ENCODE peak calls at places on chromosomes 7 and 10, in four cellular contexts. C is upper lobe of left lung, K is spleen, O is GM12878. I is an unnamed sample.

GRCh38 chr7:118573065-118573464 is 348.6 kb downstream of the ANKRD7 start:
- DNase-seq in C (no peak), K (no peak), O (no peak), I (no peak)

GRCh38 chr10:8158439-8159071 is 104.1 kb downstream of the GATA3 start:
- DNase-seq in C (no peak), K (no peak), O (no peak), I (no peak)

GRCh38 chr10:97333601-97334369 is 744 bp downstream of the FRAT2 start:
- DNase-seq in C (peak; percentile 76), K (peak; percentile 93), O (no peak), I (peak; percentile 80)

GRCh38 chr7:4841007-4841784 is 20.6 kb downstream of the PAPOLB start:
- DNase-seq in C (peak; percentile 6), K (peak; percentile 52), O (no peak), I (peak; percentile 72)

GRCh38 chr10:43238462-43238861 is 28.4 kb downstream of the RASGEF1A start:
- DNase-seq in C (peak; percentile 12), K (peak; percentile 61), O (no peak), I (no peak)

GRCh38 chr10:30784521-30784895 is 155.0 kb upstream of the LYZL2 start:
- DNase-seq in C (no peak), K (no peak), O (no peak), I (no peak)

GRCh38 chr10:35300063-35300699 is 36.1 kb upstream of the CCNY start:
- DNase-seq in C (peak; percentile 22), K (peak; percentile 77), O (peak; percentile 51), I (peak; percentile 85)

GRCh38 chr10:110865184-110865803 is 6.4 kb upstream of the PDCD4 start:
- DNase-seq in C (peak; percentile 26), K (no peak), O (no peak), I (no peak)

GRCh38 chr7:128910569-128910945 is at the start of gene KCP:
- DNase-seq in C (no peak), K (no peak), O (no peak), I (peak; percentile 55)

GRCh38 chr10:96645191-96645721 is 58.4 kb upstream of the TM9SF3 start:
- DNase-seq in C (peak; percentile 60), K (peak; percentile 84), O (no peak), I (no peak)

GRCh38 chr10:83089335-83089734 is 1050.0 kb upstream of the GHITM start:
- DNase-seq in C (no peak), K (no peak), O (no peak), I (no peak)

GRCh38 chr7:17406756-17407155 is 108.3 kb downstream of the AHR start:
- DNase-seq in C (peak; percentile 28), K (no peak), O (no peak), I (no peak)

GRCh38 chr7:104149822-104150221 is 58.0 kb downstream of the ORC5 start:
- DNase-seq in C (no peak), K (no peak), O (no peak), I (no peak)

GRCh38 chr7:963236-964078 is 9.0 kb upstream of the ADAP1 start:
- DNase-seq in C (no peak), K (peak; percentile 76), O (no peak), I (no peak)

GRCh38 chr10:133379801-133380666 is 972 bp downstream of the PAOX start:
- DNase-seq in C (no peak), K (peak; percentile 84), O (no peak), I (no peak)

GRCh38 chr10:43120116-43120947 is 17.9 kb upstream of the CSGALNACT2 start:
- DNase-seq in C (no peak), K (peak; percentile 75), O (no peak), I (peak; percentile 50)

GRCh38 chr10:95384011-95384704 is 93.4 kb upstream of the PDLIM1 start:
- DNase-seq in C (no peak), K (no peak), O (no peak), I (no peak)

GRCh38 chr7:64277630-64278029 is 36.1 kb upstream of the ZNF736 start:
- DNase-seq in C (no peak), K (no peak), O (peak; percentile 5), I (no peak)

GRCh38 chr10:24097771-24098207 is 111.1 kb upstream of the KIAA1217 start:
- DNase-seq in C (no peak), K (no peak), O (no peak), I (no peak)

GRCh38 chr7:116075351-116076145 is 45.0 kb upstream of the TFEC start:
- DNase-seq in C (no peak), K (no peak), O (no peak), I (no peak)

GRCh38 chr10:6108631-6109443 is 20.0 kb downstream of the RBM17 start:
- DNase-seq in C (no peak), K (no peak), O (no peak), I (no peak)

GRCh38 chr10:71553371-71553900 is 156.7 kb downstream of the CDH23 start:
- DNase-seq in C (no peak), K (no peak), O (no peak), I (no peak)

GRCh38 chr10:49068209-49068608 is 47.1 kb downstream of the VSTM4 start:
- DNase-seq in C (no peak), K (peak; percentile 18), O (no peak), I (no peak)

GRCh38 chr10:34889004-34889869 is 74.1 kb upstream of the PARD3 start:
- DNase-seq in C (no peak), K (no peak), O (no peak), I (no peak)

GRCh38 chr7:135670179-135670578 is 7.9 kb downstream of the STMP1 start:
- DNase-seq in C (no peak), K (no peak), O (no peak), I (no peak)

GRCh38 chr10:7853892-7854289 is 35.6 kb downstream of the TAF3 start:
- DNase-seq in C (no peak), K (no peak), O (no peak), I (no peak)

GRCh38 chr7:50962962-50963374 is 180.3 kb upstream of the GRB10 start:
- DNase-seq in C (peak; percentile 85), K (no peak), O (no peak), I (no peak)

GRCh38 chr10:3592424-3592823 is 192.6 kb downstream of the KLF6 start:
- DNase-seq in C (no peak), K (no peak), O (no peak), I (no peak)

GRCh38 chr10:12717981-12718707 is 283.4 kb downstream of the CCDC3 start:
- DNase-seq in C (no peak), K (no peak), O (no peak), I (no peak)

GRCh38 chr7:11491811-11492210 is 340.2 kb downstream of the THSD7A start:
- DNase-seq in C (no peak), K (no peak), O (no peak), I (no peak)

GRCh38 chr10:13485623-13486022 is 43.2 kb downstream of the BEND7 start:
- DNase-seq in C (no peak), K (no peak), O (no peak), I (no peak)

GRCh38 chr10:77016278-77016815 is 621.3 kb downstream of the KCNMA1 start:
- DNase-seq in C (no peak), K (no peak), O (no peak), I (no peak)

GRCh38 chr10:31142026-31142425 is 110.4 kb upstream of the ZNF438 start:
- DNase-seq in C (no peak), K (no peak), O (no peak), I (no peak)

GRCh38 chr7:28697898-28698563 is 260.1 kb downstream of the TRIL start:
- DNase-seq in C (no peak), K (no peak), O (no peak), I (no peak)

GRCh38 chr7:140625908-140626868 is 14.4 kb downstream of the DENND2A start:
- DNase-seq in C (no peak), K (no peak), O (no peak), I (peak; percentile 92)

GRCh38 chr10:83562381-83562780 is 576.9 kb upstream of the GHITM start:
- DNase-seq in C (no peak), K (no peak), O (no peak), I (no peak)

GRCh38 chr7:151838861-151839381 is 38.0 kb downstream of the PRKAG2 start:
- DNase-seq in C (peak; percentile 42), K (peak; percentile 91), O (peak; percentile 17), I (no peak)

GRCh38 chr7:100588438-100588837 is 2.3 kb downstream of the FBXO24 start:
- DNase-seq in C (no peak), K (peak; percentile 62), O (no peak), I (no peak)

GRCh38 chr7:100585511-100586265 is at the start of gene LRCH4:
- DNase-seq in C (peak; percentile 77), K (peak; percentile 94), O (no peak), I (no peak)

GRCh38 chr7:100584677-100585510 is 1.0 kb downstream of the LRCH4 start:
- DNase-seq in C (peak; percentile 69), K (peak; percentile 86), O (no peak), I (no peak)

GRCh38 chr7:100584046-100584676 is 1.8 kb downstream of the LRCH4 start:
- DNase-seq in C (peak; percentile 53), K (peak; percentile 79), O (no peak), I (no peak)

GRCh38 chr7:100586266-100587025 is at the start of gene FBXO24:
- DNase-seq in C (peak; percentile 99), K (peak; percentile 99), O (peak; percentile 100), I (peak; percentile 100)
- TF ChIP-seq POLR2A in C (no peak), K (no peak), O (peak; percentile 53), I (peak; percentile 11)

DNA sequence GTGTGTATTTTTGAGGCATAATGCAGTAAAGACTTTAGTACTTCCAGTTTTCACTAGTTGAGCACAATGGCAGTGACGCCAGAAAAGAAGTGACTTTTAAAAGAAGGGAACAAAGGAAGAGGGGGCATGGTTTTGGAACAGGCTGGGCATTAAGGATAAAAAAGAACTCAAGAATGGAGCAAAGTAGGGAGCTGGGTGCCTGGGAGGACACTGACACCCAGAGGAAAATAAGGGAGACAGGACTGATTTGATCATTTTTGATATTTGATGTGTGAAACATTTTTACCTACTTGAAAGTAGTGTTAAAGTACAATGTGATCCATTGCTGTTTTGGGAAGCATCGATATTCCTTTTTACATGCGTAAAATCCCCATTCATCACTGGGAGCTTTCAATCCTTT is 85.4 kb downstream of the ADAM12 start:
- DNase-seq in C (no peak), K (no peak), O (no peak), I (no peak)
- TF ChIP-seq CTCF in C (no peak), K (no peak), O (no peak), I (no peak)

GRCh38 chr10:44763331-44763730 is 147.8 kb upstream of the TMEM72 start:
- DNase-seq in C (no peak), K (no peak), O (no peak), I (no peak)

GRCh38 chr10:44761076-44761475 is 150.1 kb upstream of the TMEM72 start:
- DNase-seq in C (no peak), K (no peak), O (no peak), I (no peak)

GRCh38 chr10:44756235-44756634 is 154.9 kb upstream of the TMEM72 start:
- DNase-seq in C (no peak), K (no peak), O (no peak), I (no peak)

GRCh38 chr10:44757551-44758205 is 153.5 kb upstream of the TMEM72 start:
- DNase-seq in C (no peak), K (no peak), O (no peak), I (no peak)

GRCh38 chr10:44759122-44759521 is 152.0 kb upstream of the TMEM72 start:
- DNase-seq in C (no peak), K (no peak), O (no peak), I (no peak)
- TF ChIP-seq POLR2A in C (no peak), K (no peak), O (no peak), I (no peak)

DNA sequence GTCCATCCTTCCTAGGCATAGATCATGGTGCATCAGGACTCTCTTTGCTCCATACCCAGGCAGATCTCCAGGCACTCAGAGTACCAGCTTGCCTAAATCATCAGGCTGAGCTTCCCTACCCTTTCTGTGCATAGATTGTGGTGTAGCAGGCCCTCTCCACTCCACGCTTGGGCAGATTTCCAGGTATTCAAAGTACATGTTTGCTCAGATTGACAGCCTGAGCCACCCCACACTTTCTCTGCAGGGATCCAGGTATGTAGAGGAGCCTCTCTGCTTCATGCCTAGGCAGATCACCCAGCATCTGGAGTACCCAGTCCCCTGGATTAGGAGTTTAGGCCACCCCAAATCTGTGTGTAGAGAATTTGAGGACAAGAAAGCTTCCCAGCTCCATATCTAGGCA is 957.4 kb upstream of the LRRTM3 start:
- DNase-seq in C (no peak), K (no peak), O (no peak), I (no peak)
- TF ChIP-seq CTCF in C (no peak), K (no peak), O (no peak), I (no peak)